ENCODE peak calls at places on chromosomes 2 and 18, in seven cellular contexts. E, Z, A, P, J, O and N are unnamed samples.

GRCh38 chr2:103159018-103159417 is 397.2 kb downstream of the TMEM182 start:
- DNase-seq in P (no peak), J (no peak), E (no peak), Z (no peak), A (no peak), O (no peak), N (no peak)

GRCh38 chr2:207330912-207331311 is 165.2 kb upstream of the KLF7 start:
- DNase-seq in Z (no peak), O (no peak), E (no peak), J (peak), A (no peak), P (peak), N (peak)

GRCh38 chr2:41981417-41981816 is 66.4 kb upstream of the PKDCC start:
- DNase-seq in E (no peak), O (no peak), P (no peak), Z (no peak), J (no peak), A (no peak), N (no peak)

GRCh38 chr2:189512879-189513278 is 67.7 kb downstream of the SLC40A1 start:
- DNase-seq in P (no peak), Z (no peak), O (no peak), J (no peak), A (no peak), E (no peak), N (no peak)

GRCh38 chr2:43426305-43427031 is 169.4 kb downstream of the THADA start:
- DNase-seq in Z (peak), A (peak), J (peak), O (no peak), E (no peak), P (peak), N (peak)

GRCh38 chr18:47246027-47246971 is 5.2 kb downstream of the SKOR2 start:
- DNase-seq in E (no peak), A (no peak), Z (no peak), O (peak), P (no peak), J (no peak), N (no peak)

GRCh38 chr2:202278944-202279343 is 13.4 kb downstream of the NOP58 start:
- DNase-seq in J (peak), O (peak), E (no peak), Z (no peak), A (no peak), P (peak), N (no peak)

GRCh38 chr18:13813271-13813849 is 10.6 kb upstream of the MC5R start:
- DNase-seq in Z (peak), P (peak), J (peak), E (peak), O (peak), A (no peak), N (no peak)

GRCh38 chr2:238848941-238849853 is 1.3 kb downstream of the TWIST2 start:
- DNase-seq in Z (no peak), J (no peak), O (peak), A (no peak), P (no peak), E (no peak), N (no peak)

GRCh38 chr2:70412294-70413075 is 110.6 kb upstream of the FAM136A start:
- DNase-seq in O (no peak), E (no peak), A (no peak), J (no peak), Z (no peak), P (no peak), N (no peak)

GRCh38 chr18:29028560-29028959 is 851.6 kb upstream of the CDH2 start:
- DNase-seq in O (no peak), P (no peak), Z (peak), J (no peak), A (no peak), E (no peak), N (no peak)

GRCh38 chr2:163630836-163631235 is 105.0 kb downstream of the FIGN start:
- DNase-seq in E (no peak), A (no peak), P (no peak), Z (no peak), O (no peak), J (no peak), N (no peak)

GRCh38 chr2:231069379-231070054 is 12.8 kb downstream of the PSMD1 start:
- DNase-seq in E (no peak), P (no peak), A (no peak), O (no peak), J (no peak), Z (no peak), N (no peak)

GRCh38 chr18:1929720-1930119 is 641.6 kb downstream of the METTL4 start:
- DNase-seq in O (no peak), A (no peak), E (no peak), J (no peak), Z (no peak), P (no peak), N (no peak)

GRCh38 chr2:33069894-33070651 is 123.3 kb downstream of the LTBP1 start:
- DNase-seq in Z (no peak), A (no peak), J (peak), P (peak), E (no peak), O (no peak), N (no peak)

GRCh38 chr2:226660524-226660923 is 139.1 kb downstream of the IRS1 start:
- DNase-seq in E (no peak), A (no peak), J (peak), Z (no peak), P (no peak), O (no peak), N (no peak)

GRCh38 chr2:25009954-25010353 is 31.9 kb upstream of the EFR3B start:
- DNase-seq in O (no peak), E (no peak), P (no peak), Z (no peak), A (no peak), J (no peak), N (no peak)